ENCODE peak calls at places on chromosomes 5 and 9, in five cellular contexts. K, F, R, I and S are unnamed samples.

GRCh38 chr5:74266132-74266531 is 374.4 kb downstream of the ENC1 start:
- DNase-seq in K (no peak), F (no peak), R (no peak), I (no peak), S (no peak)

GRCh38 chr9:137297966-137298365 is 4.1 kb downstream of the NRARP start:
- DNase-seq in K (no peak), F (no peak), R (peak), I (no peak), S (no peak)

GRCh38 chr9:137432687-137433348 is 8.3 kb downstream of the ENTPD8 start:
- DNase-seq in K (no peak), F (no peak), R (no peak), I (no peak), S (peak)

GRCh38 chr5:145939532-145940065 is 3.2 kb downstream of the SH3RF2 start:
- DNase-seq in K (no peak), F (no peak), R (no peak), I (no peak), S (no peak)

GRCh38 chr5:12322042-12322441 is 417.8 kb upstream of the CTNND2 start:
- DNase-seq in K (no peak), F (no peak), R (no peak), I (no peak), S (no peak)

GRCh38 chr9:15453956-15454355 is 31.3 kb downstream of the SNAPC3 start:
- DNase-seq in K (no peak), F (no peak), R (no peak), I (no peak), S (no peak)

GRCh38 chr9:85742630-85742928 is 825 bp upstream of the AGTPBP1 start:
- DNase-seq in K (peak), F (no peak), R (no peak), I (peak), S (no peak)

GRCh38 chr5:45042283-45042682 is 233.5 kb downstream of the MRPS30 start:
- DNase-seq in K (no peak), F (no peak), R (no peak), I (no peak), S (no peak)

GRCh38 chr9:761155-761792 is 80.2 kb upstream of the DMRT1 start:
- DNase-seq in K (peak), F (no peak), R (no peak), I (no peak), S (no peak)

GRCh38 chr5:7367780-7368179 is 28.2 kb upstream of the ADCY2 start:
- DNase-seq in K (no peak), F (no peak), R (no peak), I (no peak), S (no peak)

GRCh38 chr9:93107151-93107824 is 11.3 kb downstream of the CARD19 start:
- DNase-seq in K (no peak), F (no peak), R (no peak), I (no peak), S (no peak)

DNA sequence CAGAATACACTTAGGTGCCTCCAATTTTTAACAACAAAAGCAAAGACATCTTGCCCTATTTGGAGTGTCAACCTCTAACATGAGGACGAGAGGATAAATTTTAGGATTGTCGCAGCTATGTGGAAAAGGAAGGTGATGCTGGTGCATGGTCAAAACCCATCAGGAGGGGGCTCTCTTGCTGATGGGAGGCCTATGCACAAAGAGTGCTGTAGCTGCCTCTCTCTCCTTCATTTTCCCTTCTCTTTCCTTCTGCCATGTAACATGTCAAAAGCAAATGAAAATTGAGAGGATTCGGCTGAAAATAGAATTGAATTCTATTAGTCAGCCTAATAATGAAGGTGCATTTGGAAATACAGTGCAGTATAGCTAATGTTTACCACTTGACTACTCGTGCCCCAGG is 578.7 kb upstream of the ZNF462 start:
- DNase-seq in K (no peak), F (no peak), R (peak), I (no peak), S (no peak)
- TF ChIP-seq CTCF in K (peak), F (peak), R (peak), I (no peak), S (no peak)

DNA sequence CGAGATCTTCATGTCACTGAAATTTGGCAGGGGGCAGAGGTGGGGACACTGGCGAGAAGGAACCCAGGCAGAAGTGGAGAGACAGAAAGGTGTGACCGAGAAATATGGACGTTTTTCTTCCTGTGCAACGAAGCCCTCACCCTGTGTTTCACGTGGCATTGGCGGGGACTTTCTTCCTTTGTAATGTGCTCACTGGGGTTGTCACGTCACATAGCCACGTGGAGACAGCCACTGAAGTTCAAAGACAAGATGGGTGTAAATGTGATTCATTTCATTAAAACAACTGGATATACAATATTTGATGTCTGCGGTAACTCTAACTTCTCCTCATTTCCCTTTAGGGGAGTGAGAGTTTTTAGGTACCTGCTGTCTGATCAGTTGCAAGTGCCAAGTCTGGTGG is 225.7 kb downstream of the FSTL4 start:
- DNase-seq in K (no peak), F (no peak), R (peak), I (no peak), S (no peak)
- TF ChIP-seq CTCF in K (no peak), F (no peak), R (no peak), I (no peak), S (no peak)

DNA sequence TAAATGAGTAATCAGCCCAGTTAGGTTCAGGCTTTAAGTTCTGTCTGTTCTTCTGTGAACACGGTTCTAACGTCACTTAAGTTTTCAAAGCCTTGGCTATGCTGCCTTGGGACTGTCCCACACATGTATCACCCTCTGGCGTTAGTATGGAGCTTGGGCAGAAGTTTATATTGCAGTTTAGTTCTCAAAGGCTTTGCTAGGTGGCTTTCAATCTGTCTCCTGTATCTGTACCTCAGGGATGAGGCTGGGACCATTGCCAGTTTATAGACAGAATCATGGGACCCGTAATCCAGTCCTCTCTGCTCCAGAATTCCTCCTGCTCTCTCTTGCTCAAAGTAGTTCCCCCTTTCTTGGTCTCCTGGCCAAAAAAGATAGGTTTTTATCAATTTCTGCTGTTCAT is 12.1 kb downstream of the C9orf40 start:
- DNase-seq in K (peak), F (no peak), R (no peak), I (no peak), S (no peak)
- TF ChIP-seq CTCF in K (peak), F (no peak), R (peak), I (no peak), S (no peak)

DNA sequence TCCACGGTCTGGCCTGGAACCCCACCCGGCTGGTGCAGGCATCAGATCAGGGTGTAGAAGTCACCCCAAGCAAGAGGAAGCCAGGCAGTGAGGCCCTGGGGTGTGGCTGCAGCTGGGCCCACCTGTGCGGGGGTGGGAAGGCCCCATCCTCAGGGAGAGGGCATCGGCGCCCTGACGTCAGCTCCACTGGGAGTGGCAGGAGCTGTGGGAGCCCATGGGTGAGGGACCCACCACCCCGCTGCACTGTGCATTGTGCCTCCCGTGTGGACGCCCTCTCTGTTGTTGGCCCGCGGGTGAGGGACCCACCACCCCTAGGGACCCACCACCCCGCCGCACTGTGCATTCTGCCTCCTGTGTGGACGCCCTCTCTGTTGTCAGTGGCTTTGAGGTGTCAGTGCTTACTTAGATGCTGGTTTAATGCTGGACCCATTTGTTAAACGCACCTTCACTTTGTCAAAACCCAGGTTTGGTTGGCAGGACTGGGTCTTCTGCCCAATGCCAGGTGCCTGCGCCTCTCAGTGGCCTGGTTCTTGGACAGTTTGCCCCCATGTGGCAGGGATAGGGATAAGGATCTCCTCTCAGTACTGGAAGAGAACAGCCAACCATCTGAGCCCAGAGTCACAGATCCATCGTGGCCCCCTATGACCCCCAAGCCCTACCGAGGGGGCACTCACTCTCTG is 6.9 kb upstream of the EXOC3 start:
- DNase-seq in K (peak), F (peak), R (peak), I (no peak), S (peak)
- TF ChIP-seq CTCF in K (peak), F (no peak), R (peak), I (peak), S (no peak)

GRCh38 chr5:176533894-176534611 is 3.1 kb downstream of the RNF44 start:
- DNase-seq in K (no peak), F (no peak), R (no peak), I (no peak), S (no peak)
- TF ChIP-seq CTCF in K (no peak), F (no peak), R (no peak), I (no peak), S (no peak)

GRCh38 chr5:150488519-150489357 is 19.2 kb upstream of the NDST1 start:
- DNase-seq in K (peak), F (no peak), R (no peak), I (no peak), S (no peak)

GRCh38 chr5:150485770-150486401 is 22.0 kb upstream of the NDST1 start:
- DNase-seq in K (peak), F (no peak), R (peak), I (no peak), S (peak)

GRCh38 chr5:150486402-150487198 is 21.3 kb upstream of the NDST1 start:
- DNase-seq in K (peak), F (no peak), R (peak), I (peak), S (peak)

GRCh38 chr5:150489358-150490295 is 18.3 kb upstream of the NDST1 start:
- DNase-seq in K (no peak), F (peak), R (peak), I (peak), S (no peak)

DNA sequence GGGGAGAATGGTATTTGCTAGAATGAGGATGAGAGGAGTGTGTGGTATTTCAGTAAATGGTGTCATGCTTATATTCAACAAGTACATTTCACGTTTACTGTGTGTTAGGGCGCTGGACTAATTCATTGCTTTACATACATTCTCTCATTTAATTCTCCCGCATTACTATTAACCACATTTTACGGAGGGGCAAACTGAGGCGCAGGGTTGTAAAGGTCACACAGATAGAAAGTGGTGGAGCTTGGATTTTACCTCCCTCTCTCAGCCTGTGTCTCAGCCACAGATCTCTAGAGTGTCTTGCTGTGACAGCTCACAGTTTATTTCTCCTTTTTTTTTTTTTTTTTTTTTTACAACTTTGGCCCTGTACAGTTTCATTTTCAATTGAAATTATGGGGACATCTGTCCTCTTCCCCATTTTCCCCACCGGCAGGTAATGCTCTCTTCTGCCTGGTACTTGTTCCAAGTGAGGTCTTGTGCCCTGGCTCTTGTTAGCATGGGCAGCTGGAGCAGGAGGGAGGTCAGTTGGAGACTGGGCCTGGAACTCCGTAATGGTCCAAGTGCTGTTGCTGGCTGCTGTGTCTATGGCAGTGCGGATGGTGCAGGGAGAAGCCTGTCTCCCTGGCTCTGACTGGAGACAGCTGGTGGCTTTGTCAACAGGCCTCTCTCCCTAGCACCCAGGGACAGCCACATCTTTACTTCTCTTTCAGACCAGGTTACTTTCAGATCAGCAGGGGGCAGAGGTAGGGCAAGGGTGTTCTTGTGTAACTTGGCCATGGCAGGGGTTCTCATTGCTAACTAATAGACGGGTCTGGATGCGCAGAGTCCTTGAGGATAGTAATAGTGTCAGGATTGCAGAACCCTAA is 20.5 kb upstream of the NDST1 start:
- DNase-seq in K (peak), F (peak), R (no peak), I (peak), S (no peak)
- TF ChIP-seq CTCF in K (peak), F (no peak), R (no peak), I (peak), S (no peak)

DNA sequence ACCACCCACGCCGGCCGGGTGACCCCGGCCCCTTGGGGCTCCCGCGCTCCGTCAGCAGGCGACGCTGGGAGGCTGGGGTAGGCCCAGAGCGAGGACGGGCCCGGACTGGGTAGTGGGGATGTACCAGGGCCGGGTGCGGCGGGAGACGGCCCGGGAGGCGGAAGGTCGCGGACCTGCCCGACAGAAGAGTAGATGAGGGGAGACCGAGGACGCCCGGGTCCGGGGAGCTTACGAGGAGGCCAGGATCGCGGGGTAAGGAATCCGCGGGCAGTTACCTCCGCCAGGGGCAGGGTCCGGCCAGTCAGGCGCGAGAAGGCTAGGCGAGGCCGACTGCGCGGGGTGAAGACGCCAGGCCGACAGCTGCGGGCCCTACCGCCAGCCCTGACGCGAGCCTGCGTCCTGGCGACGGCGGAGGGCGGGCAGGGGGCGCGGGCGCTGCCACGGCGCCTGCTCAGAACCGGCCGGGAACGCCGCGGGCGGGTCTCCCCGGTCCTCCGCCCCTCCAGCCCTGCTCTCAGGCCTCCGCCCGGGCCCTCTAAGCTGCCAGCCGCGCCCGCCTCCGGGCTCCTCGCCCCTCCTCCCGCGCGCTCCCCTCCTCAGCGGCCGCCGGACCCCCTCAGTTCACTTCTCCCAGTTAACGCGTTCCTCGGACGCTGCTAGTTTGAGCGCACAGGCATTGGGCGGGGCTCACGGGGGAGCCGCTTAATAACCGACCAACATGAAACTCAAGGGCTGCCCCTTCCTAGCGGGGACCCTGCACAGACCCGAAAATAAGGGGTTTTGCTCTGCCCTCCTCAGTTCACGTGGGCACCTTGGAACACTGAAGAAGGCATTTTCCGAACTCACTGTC is at the start of gene CPLANE1:
- DNase-seq in K (peak), F (peak), R (peak), I (peak), S (peak)
- TF ChIP-seq CTCF in K (no peak), F (no peak), R (peak), I (peak), S (no peak)

GRCh38 chr5:586751-587285 is 25.3 kb upstream of the CEP72 start:
- DNase-seq in K (no peak), F (no peak), R (no peak), I (no peak), S (no peak)
- TF ChIP-seq CTCF in K (no peak), F (no peak), R (peak), I (no peak), S (no peak)